ENCODE peak calls at places on chromosome 4, in five cellular contexts. Y is omental fat pad, P is NCI-H1417, T is NT2/D1, I is GM04504. R is an unnamed sample.

GRCh38 chr4:79241846-79242245 is 84.0 kb downstream of the NAA11 start:
- DNase-seq in P (no peak), T (no peak), I (peak; percentile 3), Y (no peak), R (no peak)

GRCh38 chr4:74541611-74542177 is 96.8 kb downstream of the AREG start:
- DNase-seq in I (no peak), Y (no peak), T (no peak), P (no peak), R (no peak)

GRCh38 chr4:150209140-150209829 is 131.0 kb downstream of the DCLK2 start:
- DNase-seq in I (no peak), T (peak; percentile 28), Y (peak; percentile 71), P (peak; percentile 16), R (peak; percentile 16)

GRCh38 chr4:171896426-171896825 is 83.2 kb downstream of the GALNTL6 start:
- DNase-seq in P (no peak), I (no peak), Y (no peak), T (no peak), R (no peak)

GRCh38 chr4:10747186-10747585 is 62.6 kb upstream of the CLNK start:
- DNase-seq in P (no peak), T (no peak), I (no peak), Y (no peak), R (no peak)

GRCh38 chr4:113998026-113998425 is 18.6 kb upstream of the ARSJ start:
- DNase-seq in Y (no peak), I (no peak), P (no peak), T (no peak), R (no peak)

GRCh38 chr4:184924516-184924915 is 93.8 kb upstream of the HELT start:
- DNase-seq in T (no peak), Y (no peak), I (no peak), P (no peak), R (no peak)

GRCh38 chr4:101600287-101600686 is 190.2 kb upstream of the BANK1 start:
- DNase-seq in T (no peak), I (no peak), P (no peak), Y (no peak), R (no peak)

GRCh38 chr4:187608001-187608421 is 387.6 kb upstream of the ZFP42 start:
- DNase-seq in I (peak; percentile 24), T (no peak), Y (no peak), P (no peak), R (no peak)

GRCh38 chr4:177442623-177443155 is 452 bp upstream of the AGA start:
- DNase-seq in T (no peak), Y (no peak), P (peak; percentile 73), I (no peak), R (no peak)

GRCh38 chr4:99811850-99812249 is 4.8 kb upstream of the DAPP1 start:
- DNase-seq in T (no peak), Y (no peak), P (no peak), I (no peak), R (no peak)

GRCh38 chr4:41012308-41012707 is 202.0 kb downstream of the APBB2 start:
- DNase-seq in P (no peak), T (no peak), Y (no peak), I (no peak), R (no peak)

GRCh38 chr4:168398589-168398988 is 80.0 kb upstream of the DDX60 start:
- DNase-seq in I (no peak), Y (no peak), T (no peak), P (no peak), R (no peak)

GRCh38 chr4:164204434-164204833 is 549.5 kb upstream of the SMIM31 start:
- DNase-seq in I (no peak), Y (no peak), T (peak; percentile 28), P (no peak), R (no peak)

GRCh38 chr4:1074077-1074476 is 39.3 kb downstream of the RNF212 start:
- DNase-seq in P (no peak), Y (no peak), T (no peak), I (no peak), R (no peak)

GRCh38 chr4:119725011-119725410 is 96.4 kb upstream of the PDE5A start:
- DNase-seq in Y (no peak), T (no peak), I (no peak), P (no peak), R (no peak)

GRCh38 chr4:25756503-25756902 is 100.9 kb downstream of the SLC34A2 start:
- DNase-seq in Y (no peak), I (no peak), P (peak; percentile 14), T (no peak), R (no peak)

GRCh38 chr4:2412534-2412884 is 5.9 kb downstream of the ZFYVE28 start:
- DNase-seq in P (peak; percentile 49), Y (no peak), I (no peak), T (no peak), R (no peak)

GRCh38 chr4:108783666-108784463 is 21.0 kb upstream of the ETNPPL start:
- DNase-seq in P (no peak), Y (no peak), I (no peak), T (no peak), R (no peak)

GRCh38 chr4:121938282-121939092 is 13.4 kb downstream of the TRPC3 start:
- DNase-seq in P (no peak), I (no peak), T (no peak), Y (no peak), R (no peak)

GRCh38 chr4:22635692-22636091 is 57.0 kb upstream of the GBA3 start:
- DNase-seq in I (no peak), Y (no peak), P (no peak), T (no peak), R (no peak)

GRCh38 chr4:76195326-76195725 is 18.3 kb downstream of the SCARB2 start:
- DNase-seq in I (no peak), T (no peak), P (no peak), Y (no peak), R (no peak)

GRCh38 chr4:123102897-123103489 is 180.6 kb upstream of the NUDT6 start:
- DNase-seq in P (peak; percentile 2), T (no peak), Y (no peak), I (peak; percentile 28), R (peak; percentile 23)

GRCh38 chr4:184649971-184650855 is 675 bp downstream of the PRIMPOL start:
- DNase-seq in T (no peak), Y (peak; percentile 26), I (peak; percentile 26), P (peak; percentile 82), R (no peak)

GRCh38 chr4:143421609-143422008 is 84.9 kb downstream of the GAB1 start:
- DNase-seq in P (no peak), T (no peak), I (no peak), Y (no peak), R (no peak)

GRCh38 chr4:62571494-62571893 is 1371.4 kb downstream of the ADGRL3 start:
- DNase-seq in Y (no peak), I (no peak), P (peak; percentile 1), T (no peak), R (no peak)

GRCh38 chr4:85570388-85570787 is 95.4 kb downstream of the ARHGAP24 start:
- DNase-seq in T (no peak), I (no peak), P (no peak), Y (no peak), R (no peak)

GRCh38 chr4:53376900-53377299 is 541 bp upstream of the FIP1L1 start:
- DNase-seq in T (no peak), Y (no peak), I (no peak), P (no peak), R (no peak)

GRCh38 chr4:81757706-81758105 is 286.0 kb upstream of the RASGEF1B start:
- DNase-seq in Y (no peak), P (peak; percentile 8), T (no peak), I (no peak), R (no peak)

GRCh38 chr4:168604496-168605373 is 107.9 kb downstream of the PALLD start:
- DNase-seq in T (no peak), P (no peak), I (peak; percentile 79), Y (no peak), R (no peak)

GRCh38 chr4:123672987-123673386 is 276.4 kb downstream of the SPRY1 start:
- DNase-seq in Y (no peak), P (no peak), T (no peak), I (no peak), R (no peak)

GRCh38 chr4:38902695-38903094 is 35.1 kb downstream of the FAM114A1 start:
- DNase-seq in I (no peak), Y (no peak), T (no peak), P (no peak), R (peak; percentile 37)

GRCh38 chr4:106909776-106910175 is 126.3 kb downstream of the DKK2 start:
- DNase-seq in T (no peak), I (no peak), P (no peak), Y (no peak), R (no peak)

GRCh38 chr4:39635023-39635422 is 3.6 kb downstream of the SMIM14 start:
- DNase-seq in T (no peak), Y (no peak), I (no peak), P (no peak), R (no peak)

GRCh38 chr4:42954925-42955669 is 62.6 kb downstream of the GRXCR1 start:
- DNase-seq in Y (no peak), T (no peak), I (no peak), P (no peak), R (no peak)

GRCh38 chr4:40289366-40290188 is 45.6 kb upstream of the CHRNA9 start:
- DNase-seq in P (no peak), I (no peak), T (no peak), Y (no peak), R (no peak)

GRCh38 chr4:90127706-90128345 is 632 bp downstream of the CCSER1 start:
- DNase-seq in T (no peak), Y (no peak), P (peak; percentile 92), I (no peak), R (no peak)

R was measured in NCI-H526 treated with DMSO at 0.1 percent for 48 hours.